ENCODE peak calls at places on chromosomes 6 and 20, in ten cellular contexts. Z is fibroblast of mammary gland; P is lower leg skin; S is A549; J is activated CD8-positive, alpha-beta T cell treated with anti-CD3 and anti-CD28 coated beads for 36 hours; Y is endothelial cell; T is uterus; O is astrocyte of the cerebellum; L is WTC11; V is cardiac muscle cell. A is an unnamed sample.
A peak's percentile ranks its signal among the peaks of the same experiment; 100 is the strongest.

GRCh38 chr20:58179432-58180099 is 48.9 kb downstream of the ANKRD60 start:
- DNase-seq in Z (no peak), P (no peak), S (peak; percentile 48), J (peak; percentile 64), Y (peak; percentile 89), T (peak; percentile 71), O (peak; percentile 15), L (peak; percentile 73), V (peak; percentile 67), A (peak; percentile 73)

GRCh38 chr6:149004664-149005063 is 257.8 kb downstream of the UST start:
- DNase-seq in Z (no peak), P (no peak), S (no peak), J (no peak), Y (no peak), T (no peak), O (no peak), L (no peak), V (no peak), A (no peak)

GRCh38 chr6:34276881-34277762 is 28.3 kb upstream of the SMIM29 start:
- DNase-seq in Z (no peak), P (no peak), S (no peak), J (no peak), Y (no peak), T (no peak), O (no peak), L (no peak), V (no peak), A (no peak)

GRCh38 chr6:120786256-120786655 is 548.0 kb downstream of the TBC1D32 start:
- DNase-seq in Z (no peak), P (no peak), S (no peak), J (no peak), Y (no peak), T (no peak), O (no peak), L (no peak), V (no peak), A (no peak)

GRCh38 chr6:137161975-137162374 is 11.5 kb downstream of the IL22RA2 start:
- DNase-seq in Z (no peak), P (no peak), S (no peak), J (no peak), Y (no peak), T (no peak), O (no peak), L (no peak), V (no peak), A (no peak)

GRCh38 chr6:117463762-117464665 is 18.5 kb upstream of the DCBLD1 start:
- DNase-seq in Z (peak; percentile 75), P (no peak), S (no peak), J (peak; percentile 45), Y (no peak), T (no peak), O (no peak), L (no peak), V (no peak), A (no peak)

GRCh38 chr20:32959351-32960221 is 44.6 kb downstream of the SUN5 start:
- DNase-seq in Z (no peak), P (peak; percentile 4), S (no peak), J (no peak), Y (no peak), T (no peak), O (no peak), L (no peak), V (no peak), A (no peak)

GRCh38 chr6:121430514-121431460 is 4.7 kb upstream of the GJA1 start:
- DNase-seq in Z (peak; percentile 63), P (no peak), S (peak; percentile 15), J (no peak), Y (no peak), T (no peak), O (no peak), L (no peak), V (peak; percentile 46), A (no peak)

GRCh38 chr6:166942393-166943168 is 13.8 kb downstream of the RNASET2 start:
- DNase-seq in Z (peak; percentile 45), P (no peak), S (no peak), J (peak; percentile 70), Y (no peak), T (no peak), O (no peak), L (no peak), V (no peak), A (no peak)

GRCh38 chr20:8076505-8077498 is 55.3 kb upstream of the PLCB1 start:
- DNase-seq in Z (peak; percentile 59), P (no peak), S (no peak), J (no peak), Y (no peak), T (no peak), O (no peak), L (no peak), V (no peak), A (no peak)

GRCh38 chr6:5401845-5402738 is 140.8 kb downstream of the FARS2 start:
- DNase-seq in Z (peak; percentile 46), P (no peak), S (no peak), J (no peak), Y (no peak), T (no peak), O (no peak), L (no peak), V (peak; percentile 22), A (no peak)

GRCh38 chr6:110173506-110174132 is 5.9 kb downstream of the WASF1 start:
- DNase-seq in Z (no peak), P (no peak), S (no peak), J (no peak), Y (no peak), T (no peak), O (no peak), L (no peak), V (peak; percentile 35), A (no peak)

GRCh38 chr20:36467076-36467999 is 74.0 kb upstream of the MYL9 start:
- DNase-seq in Z (peak; percentile 84), P (peak; percentile 56), S (no peak), J (peak; percentile 67), Y (no peak), T (peak; percentile 33), O (no peak), L (no peak), V (no peak), A (no peak)

DNA sequence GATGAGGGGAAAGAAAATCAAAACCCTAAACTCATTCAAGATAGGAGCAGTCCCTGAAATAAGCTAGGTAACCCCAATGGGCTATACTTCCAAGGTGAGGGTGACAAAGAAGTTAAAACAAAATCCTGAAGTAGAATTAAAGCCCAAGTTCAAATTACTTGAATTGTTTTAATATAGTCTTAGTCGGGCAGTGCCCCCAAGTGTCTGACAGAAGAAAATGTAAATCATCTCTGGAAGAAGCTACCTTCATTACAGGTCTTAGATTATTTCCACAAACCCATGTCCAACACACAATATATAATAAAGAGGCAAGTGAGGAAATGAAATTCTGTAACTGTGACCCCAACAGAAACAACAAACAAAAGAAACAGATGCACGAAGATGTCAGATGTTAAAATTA is 36.8 kb upstream of the L3MBTL3 start:
- DNase-seq in Z (peak; percentile 29), P (no peak), S (no peak), J (no peak), Y (no peak), T (no peak), O (no peak), L (no peak), V (no peak), A (no peak)
- TF ChIP-seq CTCF in Z (peak; percentile 29), P (no peak), S (no peak), J (no peak), Y (no peak), T (no peak), O (no peak), L (no peak), V (peak; percentile 22), A (no peak)

DNA sequence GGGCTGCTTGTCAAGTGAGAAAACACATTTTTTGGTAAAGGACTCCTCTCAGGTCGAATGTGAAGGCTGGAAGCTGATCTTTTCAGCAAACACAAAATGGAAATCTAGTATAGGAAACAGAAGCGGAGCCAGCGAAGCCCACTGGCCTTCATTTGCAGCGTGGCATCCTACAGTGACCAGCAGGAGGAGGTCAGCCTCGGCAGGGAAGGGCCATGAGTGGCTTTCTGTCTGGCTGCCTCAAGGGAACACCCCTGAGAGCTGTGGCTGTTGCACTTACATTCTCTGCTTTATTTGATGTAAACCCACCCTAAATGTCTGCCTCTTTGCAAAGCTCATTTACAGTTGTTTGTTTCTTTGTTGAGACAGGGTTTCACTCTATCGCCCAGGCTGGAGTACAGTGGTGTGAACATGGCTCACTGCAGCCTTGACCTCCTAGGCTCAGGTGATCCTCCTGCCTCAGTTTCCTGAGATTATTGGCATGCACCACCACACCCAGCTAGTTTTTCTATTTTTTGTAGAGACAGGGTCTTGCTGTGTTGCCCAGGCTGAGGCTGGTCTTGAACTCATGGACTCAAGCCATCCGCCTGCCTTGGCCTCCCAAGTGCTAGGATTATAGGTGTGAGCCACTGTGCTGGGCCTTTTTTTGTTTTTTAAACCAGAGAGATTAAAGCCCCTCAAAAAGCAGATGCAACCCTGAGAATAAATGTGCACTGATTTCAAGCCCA is 322.0 kb upstream of the SOX4 start:
- DNase-seq in Z (no peak), P (no peak), S (no peak), J (no peak), Y (no peak), T (no peak), O (no peak), L (no peak), V (no peak), A (no peak)
- TF ChIP-seq CTCF in Z (no peak), P (no peak), S (no peak), J (no peak), Y (no peak), T (no peak), O (no peak), L (no peak), V (no peak), A (no peak)

GRCh38 chr6:41022294-41022693 is 16.7 kb downstream of the UNC5CL start:
- DNase-seq in Z (peak; percentile 18), P (no peak), S (no peak), J (no peak), Y (no peak), T (no peak), O (no peak), L (no peak), V (no peak), A (no peak)
- TF ChIP-seq CTCF in Z (no peak), P (no peak), S (no peak), J (no peak), Y (no peak), T (no peak), O (no peak), L (no peak), V (no peak), A (no peak)

GRCh38 chr6:71887744-71888115 is 1.4 kb downstream of the RIMS1 start:
- DNase-seq in Z (no peak), P (no peak), S (no peak), J (no peak), Y (no peak), T (no peak), O (no peak), L (no peak), V (no peak), A (no peak)

GRCh38 chr6:71888720-71889340 is 2.5 kb downstream of the RIMS1 start:
- DNase-seq in Z (no peak), P (no peak), S (no peak), J (no peak), Y (no peak), T (no peak), O (no peak), L (no peak), V (no peak), A (no peak)

GRCh38 chr6:71887006-71887743 is 825 bp downstream of the RIMS1 start:
- DNase-seq in Z (no peak), P (no peak), S (no peak), J (no peak), Y (no peak), T (no peak), O (no peak), L (peak; percentile 26), V (peak; percentile 44), A (no peak)

GRCh38 chr6:71889366-71889765 is 3.0 kb downstream of the RIMS1 start:
- DNase-seq in Z (no peak), P (no peak), S (no peak), J (no peak), Y (no peak), T (no peak), O (no peak), L (no peak), V (no peak), A (no peak)

GRCh38 chr6:71886184-71887005 is at the start of gene RIMS1:
- DNase-seq in Z (no peak), P (no peak), S (peak; percentile 6), J (peak; percentile 6), Y (peak; percentile 66), T (no peak), O (no peak), L (peak; percentile 68), V (peak; percentile 63), A (peak; percentile 61)
- TF ChIP-seq CTCF in Z (no peak), P (no peak), S (no peak), J (no peak), Y (no peak), T (no peak), O (peak; percentile 49), L (no peak), V (peak; percentile 36), A (peak; percentile 61)